ENCODE peak calls at places on chromosome 5, in four cellular contexts. C, Z, Y and R are unnamed samples.

GRCh38 chr5:106801554-106801953 is 869.2 kb downstream of the EFNA5 start:
- DNase-seq in Z (no peak), C (no peak), Y (no peak), R (no peak)

GRCh38 chr5:104189031-104189430 is 626.4 kb upstream of the NUDT12 start:
- DNase-seq in C (no peak), Y (no peak), Z (no peak), R (no peak)

GRCh38 chr5:129172561-129172960 is 78.0 kb downstream of the ISOC1 start:
- DNase-seq in Z (no peak), C (no peak), Y (no peak), R (peak)

GRCh38 chr5:131749138-131749537 is 47.7 kb downstream of the FNIP1 start:
- DNase-seq in C (no peak), Z (no peak), Y (no peak), R (peak)

GRCh38 chr5:35618297-35618636 is 604 bp downstream of the SPEF2 start:
- DNase-seq in Y (no peak), C (no peak), Z (no peak), R (no peak)

GRCh38 chr5:10301842-10302610 is 5.7 kb downstream of the CMBL start:
- DNase-seq in C (no peak), Y (peak), Z (no peak), R (no peak)

GRCh38 chr5:76691470-76692273 is 24.3 kb upstream of the F2R start:
- DNase-seq in Z (no peak), Y (no peak), C (no peak), R (no peak)

GRCh38 chr5:65194871-65195270 is 286.8 kb downstream of the ADAMTS6 start:
- DNase-seq in Y (no peak), Z (no peak), C (no peak), R (no peak)

GRCh38 chr5:88957000-88957399 is 74.0 kb upstream of the MEF2C start:
- DNase-seq in Y (no peak), C (no peak), Z (no peak), R (no peak)

GRCh38 chr5:2125163-2125900 is 242.6 kb upstream of the IRX4 start:
- DNase-seq in Z (no peak), Y (no peak), C (peak), R (no peak)

GRCh38 chr5:150058480-150059126 is 27.8 kb downstream of the CSF1R start:
- DNase-seq in Y (no peak), Z (peak), C (no peak), R (no peak)

GRCh38 chr5:10662661-10663245 is 98.3 kb downstream of the DAP start:
- DNase-seq in Z (no peak), Y (no peak), C (no peak), R (no peak)

GRCh38 chr5:112918679-112919078 is 3.3 kb downstream of the REEP5 start:
- DNase-seq in Z (no peak), Y (no peak), C (no peak), R (no peak)

GRCh38 chr5:112923988-112924387 is 2.0 kb upstream of the REEP5 start:
- DNase-seq in Y (no peak), Z (no peak), C (no peak), R (no peak)

GRCh38 chr5:112921833-112922817 is at the start of gene REEP5:
- DNase-seq in Z (peak), Y (peak), C (no peak), R (peak)

GRCh38 chr5:112923148-112923917 is 1.3 kb upstream of the REEP5 start:
- DNase-seq in Z (no peak), C (no peak), Y (no peak), R (no peak)

DNA sequence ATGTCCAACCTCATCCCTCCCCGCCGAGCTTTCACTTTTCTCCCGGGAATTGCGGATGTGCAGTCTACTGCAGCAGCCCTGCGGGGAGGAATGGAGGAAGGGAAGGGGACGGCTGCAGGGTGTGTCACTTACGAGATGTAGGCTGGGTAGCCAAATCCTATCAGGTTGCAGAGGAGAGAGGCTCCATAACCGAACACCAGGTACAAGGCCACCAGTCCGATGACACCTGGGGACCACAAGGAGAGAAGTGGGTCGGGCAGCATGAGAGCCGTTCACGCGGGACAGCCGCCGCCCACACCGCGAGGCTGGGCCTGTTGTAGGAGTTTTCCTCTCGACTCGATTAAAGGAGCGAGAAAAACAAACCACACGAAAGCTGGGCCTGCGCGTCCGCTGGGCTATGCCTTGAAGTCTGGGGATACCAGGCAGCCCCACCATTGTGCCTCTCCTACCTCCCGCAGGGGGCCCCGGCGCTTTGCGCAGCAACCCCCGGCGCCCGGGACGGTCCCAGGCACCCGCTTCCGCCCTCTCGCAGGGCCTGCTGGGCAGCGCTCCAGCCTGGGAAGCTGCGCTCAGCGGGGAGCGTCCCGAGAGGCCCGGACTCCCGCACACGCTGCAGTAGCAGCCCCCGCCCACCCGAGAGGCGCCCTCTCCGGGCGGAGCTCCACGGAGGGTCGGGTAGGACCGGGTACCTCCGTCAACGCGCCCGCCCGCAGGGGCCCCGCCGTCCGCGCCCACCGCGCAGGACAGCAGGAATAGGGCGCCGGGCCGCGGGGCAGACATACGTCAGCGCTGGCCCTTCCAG is 795 bp downstream of the REEP5 start:
- DNase-seq in Z (peak), C (no peak), Y (peak), R (peak)
- TF ChIP-seq POLR2A in Z (no peak), C (peak), Y (no peak), R (no peak)

DNA sequence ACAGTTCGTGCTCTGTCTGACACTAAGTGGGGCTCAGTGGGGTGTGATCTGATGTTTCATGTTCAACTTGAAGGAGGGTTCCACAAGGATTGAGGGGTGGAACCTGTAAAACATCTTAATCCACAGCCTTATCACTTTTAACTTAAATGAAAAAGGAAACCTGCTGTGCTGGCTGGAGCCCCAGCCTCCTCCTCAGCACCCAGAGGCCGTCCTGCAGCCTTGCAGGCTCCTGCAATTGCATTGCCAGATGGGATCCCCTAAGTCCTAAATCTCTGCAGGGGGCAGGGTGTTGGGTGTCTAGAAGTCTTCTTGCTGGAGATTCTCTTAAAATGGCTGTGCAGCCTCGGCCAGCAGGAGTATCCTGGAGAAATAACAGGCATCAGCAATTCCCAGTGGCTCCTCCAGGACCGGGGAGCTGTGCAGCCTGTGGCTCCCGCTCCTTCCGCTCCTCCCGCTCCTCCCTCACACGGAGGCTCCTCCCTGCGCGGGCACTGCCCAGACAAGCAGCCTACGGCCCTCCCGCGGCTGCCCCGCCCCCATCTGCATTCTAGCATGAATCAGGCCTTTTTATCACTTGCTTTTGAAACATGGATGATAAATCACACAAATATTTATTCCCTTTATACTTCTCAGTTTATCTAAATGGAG is 131.0 kb downstream of the ADAMTS16 start:
- DNase-seq in Y (peak), Z (peak), C (no peak), R (no peak)
- TF ChIP-seq POLR2A in Y (no peak), Z (no peak), C (no peak), R (no peak)

GRCh38 chr5:140107312-140108092 is 6.4 kb upstream of the PURA start:
- DNase-seq in Y (peak), C (no peak), Z (peak), R (peak)
- TF ChIP-seq POLR2A in Y (peak), C (peak), Z (peak), R (peak)

DNA sequence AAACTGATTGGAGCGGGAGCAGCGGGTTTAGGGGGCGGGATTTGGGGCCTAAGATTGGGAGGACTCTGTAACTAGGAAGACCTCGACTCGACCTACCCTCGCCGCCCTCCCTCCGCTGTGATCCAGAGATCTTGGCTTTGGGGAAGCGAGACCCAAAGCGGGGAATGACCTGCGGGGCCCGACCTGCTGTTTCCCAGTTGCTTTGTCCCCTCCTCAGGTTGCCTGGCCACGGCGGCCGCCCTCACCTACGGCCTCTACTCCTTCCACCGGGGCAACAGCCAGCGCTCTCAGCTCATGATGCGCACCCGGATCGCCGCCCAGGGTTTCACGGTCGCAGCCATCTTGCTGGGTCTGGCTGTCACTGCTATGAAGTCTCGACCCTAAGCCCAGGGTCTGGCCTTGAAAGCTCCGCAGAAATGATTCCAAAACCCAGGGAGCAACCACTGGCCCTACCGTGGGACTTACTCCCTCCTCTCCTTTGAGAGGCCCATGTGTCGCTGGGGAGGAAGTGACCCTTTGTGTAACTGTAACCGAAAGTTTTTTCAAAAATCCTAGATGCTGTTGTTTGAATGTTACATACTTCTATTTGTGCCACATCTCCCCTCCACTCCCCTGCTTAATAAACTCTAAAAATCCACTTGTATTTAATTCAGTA is 690 bp downstream of the HIGD2A start:
- DNase-seq in Z (no peak), C (no peak), Y (no peak), R (no peak)
- TF ChIP-seq POLR2A in Z (peak), C (peak), Y (peak), R (peak)

DNA sequence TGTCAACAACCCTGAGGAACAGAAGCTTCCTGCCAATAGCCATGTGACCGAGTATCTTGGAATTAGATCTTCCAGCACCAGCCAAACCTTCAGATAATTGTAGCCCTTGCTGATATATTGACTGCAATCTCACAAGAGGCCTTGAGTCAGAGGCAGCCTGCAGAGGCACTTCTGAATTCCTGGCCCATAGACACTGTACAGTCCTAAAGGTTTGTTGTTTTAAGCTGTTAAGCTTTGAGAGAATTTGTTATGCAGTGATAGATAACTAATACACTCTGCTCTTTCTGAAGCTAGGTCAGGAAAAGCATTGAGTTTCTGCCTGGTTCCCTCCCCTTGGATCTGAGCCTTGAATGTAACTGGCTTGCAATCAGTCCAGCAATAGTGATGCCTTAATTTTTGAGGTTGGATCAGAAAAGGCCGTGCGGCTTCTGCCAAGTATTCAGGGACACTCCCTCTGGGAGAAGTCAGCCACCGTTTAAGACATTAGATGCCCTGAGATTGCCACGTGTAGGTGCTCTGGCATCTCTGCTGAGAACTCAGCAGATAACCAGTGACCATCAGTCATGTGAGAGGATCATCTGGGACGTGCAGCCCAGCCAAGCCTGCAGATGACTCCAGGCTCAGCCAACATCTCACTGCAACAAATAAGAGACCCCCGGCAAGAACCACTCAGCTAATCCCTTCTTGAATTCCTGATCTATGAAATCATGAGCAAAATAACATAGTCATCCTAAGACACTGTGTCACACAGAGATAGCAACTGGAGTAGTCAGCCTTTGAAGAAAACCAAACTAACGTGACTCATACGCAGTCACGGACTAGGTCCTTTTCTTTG is 126.8 kb upstream of the STC2 start:
- DNase-seq in Z (no peak), Y (peak), C (no peak), R (peak)
- TF ChIP-seq POLR2A in Z (no peak), Y (no peak), C (no peak), R (no peak)

GRCh38 chr5:178895615-178896571 is at the start of gene ZFP2:
- DNase-seq in C (no peak), Z (peak), Y (peak), R (no peak)
- TF ChIP-seq POLR2A in C (no peak), Z (no peak), Y (peak), R (no peak)